ENCODE peak calls at places on chromosomes 5 and 9, in eight cellular contexts. A is stomach; S is AG09309; V is OCI-M1; P is GM03348; R is HTR-8/SVneo; E is activated CD4-positive, alpha-beta T cell treated with anti-CD3 and anti-CD28 coated beads for 1 hour; T is fibroblast of mammary gland. W is an unnamed sample.

GRCh38 chr9:128712451-128713410 is 10.4 kb downstream of the PKN3 start:
- DNase-seq in A (no peak), S (no peak), V (no peak), P (no peak), R (no peak), E (no peak), T (no peak), W (no peak)

GRCh38 chr5:39138892-39139291 is 64.7 kb upstream of the RICTOR start:
- DNase-seq in A (no peak), S (peak; percentile 59), V (no peak), P (peak; percentile 55), R (peak; percentile 54), E (no peak), T (peak; percentile 91), W (no peak)

GRCh38 chr9:72615931-72616330 is 94.5 kb downstream of the TMC1 start:
- DNase-seq in A (no peak), S (no peak), V (no peak), P (no peak), R (no peak), E (no peak), T (peak; percentile 32), W (no peak)

GRCh38 chr5:172403191-172403794 is 51.0 kb downstream of the SH3PXD2B start:
- DNase-seq in A (no peak), S (no peak), V (no peak), P (no peak), R (no peak), E (no peak), T (peak; percentile 84), W (peak; percentile 41)

GRCh38 chr5:84725946-84726570 is 341.4 kb upstream of the EDIL3 start:
- DNase-seq in A (no peak), S (no peak), V (no peak), P (no peak), R (no peak), E (no peak), T (no peak), W (no peak)

GRCh38 chr9:124008307-124008854 is 3.2 kb upstream of the LHX2 start:
- DNase-seq in A (no peak), S (no peak), V (no peak), P (no peak), R (no peak), E (no peak), T (no peak), W (peak; percentile 39)

GRCh38 chr9:114314256-114314867 is 8.5 kb upstream of the ORM1 start:
- DNase-seq in A (peak; percentile 11), S (no peak), V (no peak), P (no peak), R (no peak), E (no peak), T (no peak), W (no peak)

GRCh38 chr5:58016892-58017291 is 443.0 kb downstream of the PLK2 start:
- DNase-seq in A (no peak), S (no peak), V (no peak), P (no peak), R (no peak), E (no peak), T (no peak), W (no peak)

GRCh38 chr5:88690619-88691560 is 192.1 kb downstream of the MEF2C start:
- DNase-seq in A (peak; percentile 76), S (peak; percentile 7), V (peak; percentile 82), P (peak; percentile 87), R (peak; percentile 54), E (peak; percentile 50), T (peak; percentile 56), W (peak; percentile 68)

GRCh38 chr5:128815201-128815600 is 150.1 kb upstream of the SLC27A6 start:
- DNase-seq in A (no peak), S (no peak), V (no peak), P (no peak), R (no peak), E (no peak), T (no peak), W (peak; percentile 68)

GRCh38 chr5:170418736-170419135 is 29.6 kb upstream of the KCNMB1 start:
- DNase-seq in A (no peak), S (no peak), V (no peak), P (no peak), R (peak; percentile 12), E (no peak), T (no peak), W (no peak)

GRCh38 chr9:113808391-113809191 is 67.5 kb upstream of the ZNF618 start:
- DNase-seq in A (no peak), S (peak; percentile 62), V (peak; percentile 31), P (peak; percentile 79), R (peak; percentile 41), E (no peak), T (peak; percentile 92), W (no peak)

GRCh38 chr5:169945831-169946261 is 34.4 kb downstream of the INSYN2B start:
- DNase-seq in A (peak; percentile 26), S (peak; percentile 86), V (no peak), P (peak; percentile 92), R (peak; percentile 14), E (no peak), T (peak; percentile 95), W (peak; percentile 36)

GRCh38 chr9:91240596-91240995 is 121.1 kb downstream of the AUH start:
- DNase-seq in A (no peak), S (no peak), V (no peak), P (no peak), R (no peak), E (no peak), T (no peak), W (no peak)

GRCh38 chr5:57710126-57710525 is 227.5 kb upstream of the ACTBL2 start:
- DNase-seq in A (no peak), S (no peak), V (no peak), P (no peak), R (no peak), E (no peak), T (no peak), W (no peak)

GRCh38 chr9:127300886-127301447 is 36.4 kb downstream of the GARNL3 start:
- DNase-seq in A (no peak), S (no peak), V (no peak), P (no peak), R (no peak), E (no peak), T (no peak), W (no peak)

GRCh38 chr9:28808042-28808441 is 1234.8 kb upstream of the C9orf72 start:
- DNase-seq in A (no peak), S (no peak), V (no peak), P (no peak), R (no peak), E (no peak), T (peak; percentile 70), W (no peak)

W was measured in iPS-NIHi11.